ENCODE peak calls at places on chromosomes 3 and 15, in nine cellular contexts. N, A, D, Q, T, Z, J, O and C are unnamed samples.

GRCh38 chr15:28123408-28124023 is 24.4 kb upstream of the OCA2 start:
- DNase-seq in N (peak), J (peak), A (peak), T (peak), Q (peak), O (peak), Z (no peak), D (peak), C (peak)

GRCh38 chr3:64187065-64187959 is 38.0 kb downstream of the PRICKLE2 start:
- DNase-seq in A (peak), D (no peak), T (peak), J (peak), O (peak), N (peak), Q (peak), Z (peak), C (peak)

GRCh38 chr3:158453004-158453403 is 118.0 kb upstream of the MLF1 start:
- DNase-seq in J (no peak), A (no peak), N (no peak), Q (no peak), O (no peak), T (no peak), Z (no peak), D (no peak), C (no peak)

GRCh38 chr15:26712350-26712749 is 60.5 kb downstream of the GABRB3 start:
- DNase-seq in T (no peak), O (no peak), A (peak), D (no peak), N (no peak), Z (no peak), Q (no peak), J (no peak), C (no peak)

GRCh38 chr3:111521881-111522280 is 20.1 kb upstream of the CD96 start:
- DNase-seq in O (peak), D (no peak), Z (no peak), A (no peak), Q (no peak), T (no peak), N (no peak), J (no peak), C (peak)

GRCh38 chr3:190120161-190121060 is at the start of gene P3H2:
- DNase-seq in O (peak), J (peak), Q (peak), A (peak), Z (no peak), N (peak), T (peak), D (peak), C (peak)

GRCh38 chr15:75117993-75118392 is 83.7 kb upstream of the C15orf39 start:
- DNase-seq in A (no peak), Z (no peak), D (no peak), O (no peak), J (no peak), Q (no peak), T (no peak), N (no peak), C (no peak)

GRCh38 chr3:143594217-143594616 is 254.1 kb downstream of the SLC9A9 start:
- DNase-seq in J (no peak), Z (no peak), D (no peak), Q (no peak), O (no peak), A (no peak), T (no peak), N (no peak), C (no peak)

GRCh38 chr3:114878119-114878839 is 268.8 kb downstream of the ZBTB20 start:
- DNase-seq in D (no peak), O (peak), N (no peak), Z (no peak), J (no peak), Q (no peak), A (no peak), T (no peak), C (peak)

GRCh38 chr3:38725726-38726410 is 76.4 kb upstream of the SCN5A start:
- DNase-seq in O (peak), N (no peak), T (no peak), Z (peak), Q (no peak), D (peak), A (peak), J (no peak), C (no peak)

GRCh38 chr3:164419220-164419619 is 659.1 kb downstream of the SI start:
- DNase-seq in O (no peak), T (no peak), Z (no peak), Q (no peak), J (no peak), D (no peak), N (no peak), A (no peak), C (no peak)

GRCh38 chr3:58111513-58112184 is 99.1 kb downstream of the DNASE1L3 start:
- DNase-seq in T (peak), Z (no peak), Q (peak), N (no peak), A (no peak), J (peak), D (no peak), O (no peak), C (peak)

GRCh38 chr3:57733790-57734189 is 22.3 kb upstream of the SLMAP start:
- DNase-seq in D (no peak), Z (no peak), A (no peak), O (no peak), T (no peak), J (no peak), Q (no peak), N (no peak), C (no peak)

GRCh38 chr3:32888739-32889138 is 62.7 kb upstream of the CCR4 start:
- DNase-seq in Z (no peak), Q (no peak), T (no peak), A (no peak), N (no peak), J (no peak), O (no peak), D (no peak), C (no peak)

GRCh38 chr3:64073362-64073761 is 50.1 kb upstream of the PSMD6 start:
- DNase-seq in J (no peak), Q (no peak), N (no peak), Z (no peak), A (no peak), T (no peak), O (peak), D (peak), C (no peak)

GRCh38 chr3:95272791-95273190 is 1209.9 kb downstream of the NSUN3 start:
- DNase-seq in Q (no peak), J (no peak), A (no peak), Z (no peak), O (no peak), N (no peak), T (no peak), D (no peak), C (no peak)

GRCh38 chr15:70892002-70892911 is at the start of the genes LRRC49 and THAP10:
- DNase-seq in J (peak), N (peak), A (peak), Z (peak), O (peak), Q (peak), D (peak), T (peak), C (peak)

GRCh38 chr15:58498821-58499580 is 67.2 kb downstream of the LIPC start:
- DNase-seq in T (no peak), O (peak), J (no peak), A (no peak), Q (no peak), Z (peak), D (no peak), N (no peak), C (peak)

GRCh38 chr3:183439510-183439909 is 11.1 kb upstream of the MCF2L2 start:
- DNase-seq in Z (no peak), O (peak), D (no peak), A (no peak), J (no peak), T (no peak), N (no peak), Q (no peak), C (peak)

GRCh38 chr3:157107644-157108133 is 52.3 kb downstream of the CCNL1 start:
- DNase-seq in O (no peak), Z (no peak), J (no peak), A (no peak), N (no peak), Q (no peak), D (no peak), T (no peak), C (no peak)

GRCh38 chr3:111837112-111837511 is 22.0 kb upstream of the PHLDB2 start:
- DNase-seq in Q (no peak), A (no peak), J (no peak), Z (no peak), D (no peak), T (no peak), N (no peak), O (no peak), C (no peak)

GRCh38 chr3:103410231-103410630 is 975.4 kb downstream of the ZPLD1 start:
- DNase-seq in A (no peak), Q (no peak), D (no peak), N (no peak), O (no peak), Z (no peak), T (peak), J (no peak), C (no peak)

GRCh38 chr3:30607032-30607833 is 832 bp downstream of the TGFBR2 start:
- DNase-seq in D (no peak), O (no peak), N (no peak), J (peak), A (peak), Z (no peak), Q (peak), T (peak), C (peak)

GRCh38 chr15:56042982-56043980 is 49.9 kb upstream of the NEDD4 start:
- DNase-seq in J (no peak), N (no peak), O (peak), Z (no peak), Q (no peak), A (no peak), T (no peak), D (no peak), C (no peak)

GRCh38 chr3:111954228-111954990 is 24.4 kb upstream of the ABHD10 start:
- DNase-seq in T (no peak), D (no peak), Q (no peak), O (peak), J (no peak), Z (peak), N (no peak), A (no peak), C (no peak)

GRCh38 chr3:147652682-147653081 is 243.5 kb downstream of the ZIC1 start:
- DNase-seq in O (peak), Z (no peak), D (no peak), T (no peak), J (no peak), A (no peak), Q (no peak), N (no peak), C (no peak)

GRCh38 chr3:59245300-59245878 is 195.6 kb upstream of the CFAP20DC start:
- DNase-seq in Z (no peak), T (no peak), Q (no peak), O (no peak), D (no peak), J (no peak), N (no peak), A (no peak), C (no peak)

GRCh38 chr15:73171711-73172110 is 119.4 kb downstream of the NEO1 start:
- DNase-seq in J (no peak), Q (no peak), Z (no peak), T (no peak), O (no peak), D (no peak), N (no peak), A (no peak), C (no peak)

GRCh38 chr15:73165435-73165834 is 113.2 kb downstream of the NEO1 start:
- DNase-seq in O (no peak), A (no peak), Q (no peak), T (no peak), Z (no peak), D (no peak), N (no peak), J (no peak), C (no peak)

GRCh38 chr15:73168487-73168886 is 116.2 kb downstream of the NEO1 start:
- DNase-seq in O (no peak), T (no peak), N (no peak), D (no peak), A (no peak), Z (no peak), Q (no peak), J (no peak), C (no peak)

DNA sequence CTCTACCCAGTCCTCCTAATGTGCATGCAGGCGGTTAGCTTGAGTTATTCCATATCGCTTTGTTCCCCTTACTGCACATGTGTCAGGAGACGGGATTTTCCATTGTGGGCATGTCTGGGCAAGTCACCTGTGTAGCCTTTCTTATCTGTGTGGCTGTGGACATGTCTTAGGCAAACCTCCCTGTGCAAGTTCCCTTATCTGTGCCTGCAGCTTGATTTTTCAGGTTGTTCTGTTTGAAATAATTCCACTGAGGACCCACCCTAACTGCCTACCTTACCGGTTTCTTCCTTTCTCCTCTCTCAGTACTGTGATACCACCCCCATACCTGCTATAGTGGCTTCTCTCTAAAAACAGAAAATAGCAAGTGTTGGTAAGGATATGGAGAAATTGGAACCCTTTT is 113.6 kb downstream of the NEO1 start:
- DNase-seq in Q (no peak), N (no peak), A (no peak), D (no peak), Z (no peak), J (no peak), O (no peak), T (no peak), C (peak)
- H3K4me3 ChIP-seq in Q (no peak), N (no peak), A (no peak), D (no peak), Z (no peak), J (no peak), O (no peak), T (no peak), C (no peak)

DNA sequence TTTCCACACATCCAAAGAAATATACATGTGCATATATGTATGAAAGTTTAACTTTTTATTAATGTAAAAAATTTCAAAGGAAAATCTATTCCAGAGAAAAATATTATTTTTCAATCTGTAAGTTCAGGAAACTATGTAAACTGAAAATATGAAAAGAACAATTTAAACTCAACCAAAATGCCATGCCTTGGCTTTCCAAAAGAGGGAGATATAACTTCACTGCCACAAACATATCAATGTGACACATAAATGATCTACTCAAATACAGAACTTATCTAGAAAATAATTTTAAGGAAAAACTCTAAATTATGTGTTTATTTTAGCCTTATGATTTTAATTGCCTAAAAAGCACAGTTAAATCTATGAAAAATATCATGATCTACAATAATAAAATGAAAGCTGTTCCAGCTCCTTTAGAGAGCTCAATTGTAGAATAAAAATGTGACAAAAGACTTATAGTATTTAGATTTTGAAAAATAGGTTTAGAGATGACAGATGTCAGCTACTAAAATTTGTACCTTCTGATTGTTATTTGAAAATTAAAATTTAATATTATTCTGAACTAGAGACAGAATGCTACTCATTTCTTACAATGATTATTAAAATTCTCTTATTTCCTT is 94.8 kb downstream of the GBE1 start:
- DNase-seq in D (peak), T (no peak), A (peak), Q (no peak), Z (peak), O (peak), J (no peak), N (no peak), C (peak)
- TF ChIP-seq CTCF in D (peak), T (peak), A (peak), Q (peak), Z (peak), O (peak), J (peak), N (peak), C (peak)

DNA sequence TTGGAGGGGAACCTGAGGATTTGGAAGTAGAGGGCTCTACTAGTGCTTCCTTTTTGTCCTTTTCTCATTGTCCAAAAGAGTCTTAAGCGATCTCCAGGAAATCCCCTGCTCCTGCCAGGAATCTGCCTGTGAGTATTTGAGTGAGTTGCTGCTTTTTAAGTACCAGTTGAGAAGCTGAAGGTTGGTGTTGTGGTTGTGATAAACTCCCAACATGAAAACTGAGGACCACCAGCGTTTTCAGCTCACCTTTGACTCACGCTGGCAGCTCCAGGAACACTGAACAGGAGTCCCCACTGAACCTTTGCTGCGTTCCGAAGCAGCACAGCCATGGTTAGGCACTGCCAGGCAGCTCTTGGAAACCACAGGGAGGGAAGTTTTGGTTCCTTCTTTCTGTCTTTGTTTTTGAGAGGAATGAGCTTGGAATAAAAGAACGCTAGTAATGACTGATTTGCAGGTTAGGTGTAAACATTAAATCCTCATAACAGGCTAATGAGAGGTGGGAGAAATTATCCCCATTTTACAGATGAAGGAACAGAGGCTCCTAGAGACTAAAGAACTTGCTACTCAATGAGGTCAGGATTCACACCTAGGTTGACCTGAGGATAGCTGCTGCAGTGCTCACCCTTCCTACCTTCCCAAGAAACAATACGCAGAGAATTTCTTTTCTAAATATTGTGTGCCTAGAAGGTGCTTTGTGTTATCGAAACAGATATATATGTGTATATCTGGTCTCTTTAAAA is 106.1 kb downstream of the IGF1R start:
- DNase-seq in N (no peak), A (no peak), O (peak), D (no peak), Q (no peak), J (no peak), T (no peak), Z (no peak), C (peak)
- H3K4me3 ChIP-seq in N (peak), A (no peak), O (peak), D (peak), Q (no peak), J (peak), T (no peak), Z (peak), C (peak)

DNA sequence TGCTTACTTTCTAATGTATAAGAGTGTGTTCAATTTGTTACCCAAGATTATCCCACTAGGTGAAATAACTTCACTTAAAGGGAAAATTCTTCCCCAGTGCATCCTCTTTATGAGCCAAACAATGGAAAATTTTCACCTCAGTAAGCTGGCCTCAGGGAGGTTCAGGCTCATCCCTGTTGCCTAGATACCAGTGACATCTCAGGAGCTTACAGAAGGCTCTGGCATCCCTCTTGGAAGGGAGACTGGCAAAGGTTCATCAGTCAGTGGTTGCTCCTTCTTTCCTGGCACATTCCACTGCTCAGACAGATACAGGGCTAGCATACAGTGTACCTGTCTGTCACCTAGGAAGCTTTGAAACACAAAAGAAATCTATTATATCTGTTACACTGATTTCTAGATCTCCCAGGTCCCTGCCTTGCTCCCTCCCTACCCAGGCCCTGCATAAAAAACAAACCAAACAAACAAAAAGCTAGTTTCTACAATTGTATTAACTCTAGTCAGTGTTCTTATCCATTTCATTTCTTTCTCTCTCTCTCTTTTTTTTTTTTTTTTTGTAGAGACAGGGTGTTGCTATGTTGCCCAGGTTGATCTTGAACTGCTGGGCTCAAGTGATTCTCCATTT is 1.7 kb downstream of the IP6K2 start:
- DNase-seq in Z (no peak), J (peak), N (no peak), Q (no peak), T (no peak), D (peak), O (peak), A (peak), C (peak)
- TF ChIP-seq CTCF in Z (no peak), J (no peak), N (no peak), Q (no peak), T (no peak), D (no peak), O (no peak), A (no peak), C (no peak)

GRCh38 chr3:1955750-1956149 is 142.9 kb upstream of the CNTN4 start:
- DNase-seq in J (no peak), Z (no peak), Q (no peak), A (no peak), O (no peak), D (no peak), N (no peak), T (no peak), C (no peak)

GRCh38 chr3:1953519-1953918 is 145.1 kb upstream of the CNTN4 start:
- DNase-seq in D (no peak), N (no peak), O (no peak), T (no peak), A (no peak), Q (no peak), J (no peak), Z (no peak), C (no peak)

GRCh38 chr3:1960506-1960905 is 138.2 kb upstream of the CNTN4 start:
- DNase-seq in O (no peak), A (no peak), J (no peak), Z (no peak), T (no peak), D (no peak), Q (no peak), N (no peak), C (no peak)

GRCh38 chr3:1954632-1955031 is 144.0 kb upstream of the CNTN4 start:
- DNase-seq in A (no peak), Q (no peak), J (no peak), D (no peak), Z (no peak), N (no peak), O (no peak), T (no peak), C (no peak)

DNA sequence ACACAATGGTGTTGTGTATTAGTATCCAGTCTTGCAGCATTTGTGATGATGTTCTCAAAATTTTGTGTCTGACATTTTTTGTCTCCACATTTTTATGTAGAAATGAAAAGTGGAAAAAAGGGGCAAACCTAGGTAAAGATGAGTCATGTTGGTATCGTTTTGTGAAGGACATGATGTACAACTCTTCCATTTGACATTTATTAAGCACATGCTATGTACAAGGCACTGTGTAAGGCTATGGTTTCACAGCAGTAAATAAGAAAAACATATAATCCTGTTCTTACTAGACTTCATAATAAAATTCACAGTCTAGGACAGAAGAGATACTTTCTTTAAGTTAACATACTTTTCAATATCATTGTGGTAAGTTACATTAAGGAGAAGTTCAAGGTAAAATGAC is 143.5 kb upstream of the CNTN4 start:
- DNase-seq in T (no peak), Q (no peak), J (no peak), Z (no peak), O (no peak), N (no peak), D (no peak), A (no peak), C (no peak)
- H3K4me3 ChIP-seq in T (no peak), Q (no peak), J (no peak), Z (no peak), O (no peak), N (no peak), D (no peak), A (no peak), C (no peak)